ENCODE peak calls at places on chromosomes 11 and 22, in four cellular contexts. One of them, this sample, is unnamed.

GRCh38 chr11:124475265-124475664 is 29.8 kb upstream of the OR8B8 start:
- DNase-seq in A549: no peak
- DNase-seq in left lung: no peak
- DNase-seq in fibroblast of lung: no peak
- DNase-seq in this sample: no peak

GRCh38 chr22:50694099-50694498 is 21.5 kb downstream of the SHANK3 start:
- DNase-seq in A549: no peak
- DNase-seq in left lung: no peak
- DNase-seq in fibroblast of lung: no peak
- DNase-seq in this sample: no peak

GRCh38 chr11:45871638-45872037 is 13.8 kb upstream of the MAPK8IP1 start:
- DNase-seq in A549: no peak
- DNase-seq in left lung: no peak
- DNase-seq in fibroblast of lung: no peak
- DNase-seq in this sample: no peak

GRCh38 chr11:99343117-99343516 is 322.4 kb downstream of the CNTN5 start:
- DNase-seq in A549: no peak
- DNase-seq in left lung: no peak
- DNase-seq in fibroblast of lung: no peak
- DNase-seq in this sample: no peak

GRCh38 chr11:73578786-73579185 is 19.1 kb downstream of the FAM168A start:
- DNase-seq in A549: no peak
- DNase-seq in left lung: no peak
- DNase-seq in fibroblast of lung: peak; percentile 20
- DNase-seq in this sample: no peak

GRCh38 chr11:19938051-19938856 is 222.0 kb downstream of the DBX1 start:
- DNase-seq in A549: peak; percentile 69
- DNase-seq in left lung: no peak
- DNase-seq in fibroblast of lung: peak; percentile 55
- DNase-seq in this sample: peak; percentile 61

GRCh38 chr11:6523253-6523652 is 26.2 kb downstream of the DNHD1 start:
- DNase-seq in A549: no peak
- DNase-seq in left lung: no peak
- DNase-seq in fibroblast of lung: peak; percentile 78
- DNase-seq in this sample: no peak

GRCh38 chr11:36347384-36347906 is 51.4 kb downstream of the PRR5L start:
- DNase-seq in A549: no peak
- DNase-seq in left lung: no peak
- DNase-seq in fibroblast of lung: no peak
- DNase-seq in this sample: no peak

GRCh38 chr11:75072582-75072981 is 24.1 kb downstream of the OR2AT4 start:
- DNase-seq in A549: no peak
- DNase-seq in left lung: no peak
- DNase-seq in fibroblast of lung: no peak
- DNase-seq in this sample: no peak

GRCh38 chr11:17383466-17383865 is 5.0 kb downstream of the KCNJ11 start:
- DNase-seq in A549: no peak
- DNase-seq in left lung: no peak
- DNase-seq in fibroblast of lung: no peak
- DNase-seq in this sample: no peak

GRCh38 chr22:43811777-43812148 is 342 bp downstream of the EFCAB6 start:
- DNase-seq in A549: peak; percentile 10
- DNase-seq in left lung: no peak
- DNase-seq in fibroblast of lung: peak; percentile 48
- DNase-seq in this sample: no peak

GRCh38 chr22:19035474-19036228 is 86.6 kb downstream of the DGCR2 start:
- DNase-seq in A549: no peak
- DNase-seq in left lung: peak; percentile 50
- DNase-seq in fibroblast of lung: no peak
- DNase-seq in this sample: no peak

GRCh38 chr11:14942735-14943134 is 29.4 kb downstream of the CALCA start:
- DNase-seq in A549: no peak
- DNase-seq in left lung: no peak
- DNase-seq in fibroblast of lung: no peak
- DNase-seq in this sample: no peak

GRCh38 chr22:19183216-19183615 is 4.7 kb upstream of the SLC25A1 start:
- DNase-seq in A549: no peak
- DNase-seq in left lung: no peak
- DNase-seq in fibroblast of lung: no peak
- DNase-seq in this sample: no peak

GRCh38 chr11:91081440-91082088 is 858.7 kb upstream of the CHORDC1 start:
- DNase-seq in A549: peak; percentile 3
- DNase-seq in left lung: no peak
- DNase-seq in fibroblast of lung: peak; percentile 33
- DNase-seq in this sample: no peak

GRCh38 chr11:114279778-114280532 is 16.2 kb upstream of the NNMT start:
- DNase-seq in A549: no peak
- DNase-seq in left lung: no peak
- DNase-seq in fibroblast of lung: peak; percentile 64
- DNase-seq in this sample: no peak

GRCh38 chr11:112012877-112013276 is 12.3 kb upstream of the DLAT start:
- DNase-seq in A549: no peak
- DNase-seq in left lung: no peak
- DNase-seq in fibroblast of lung: peak; percentile 62
- DNase-seq in this sample: no peak

GRCh38 chr11:71150859-71151258 is 101.5 kb downstream of the SHANK2 start:
- DNase-seq in A549: no peak
- DNase-seq in left lung: no peak
- DNase-seq in fibroblast of lung: no peak
- DNase-seq in this sample: no peak

GRCh38 chr11:60264644-60265043 is 15.8 kb upstream of the MS4A4A start:
- DNase-seq in A549: no peak
- DNase-seq in left lung: no peak
- DNase-seq in fibroblast of lung: no peak
- DNase-seq in this sample: no peak

GRCh38 chr11:60842688-60843605 is 1.0 kb downstream of the CCDC86 start:
- DNase-seq in A549: no peak
- DNase-seq in left lung: no peak
- DNase-seq in fibroblast of lung: no peak
- DNase-seq in this sample: no peak

GRCh38 chr11:64100345-64100744 is 64.6 kb downstream of the FLRT1 start:
- DNase-seq in A549: no peak
- DNase-seq in left lung: no peak
- DNase-seq in fibroblast of lung: no peak
- DNase-seq in this sample: no peak

GRCh38 chr11:6199174-6199810 is at the start of gene OR52W1:
- DNase-seq in A549: no peak
- DNase-seq in left lung: peak; percentile 50
- DNase-seq in fibroblast of lung: no peak
- DNase-seq in this sample: no peak

GRCh38 chr11:34215806-34216453 is 110.5 kb downstream of the NAT10 start:
- DNase-seq in A549: no peak
- DNase-seq in left lung: no peak
- DNase-seq in fibroblast of lung: no peak
- DNase-seq in this sample: no peak

GRCh38 chr22:40578171-40578570 is 58.3 kb downstream of the MRTFA start:
- DNase-seq in A549: no peak
- DNase-seq in left lung: no peak
- DNase-seq in fibroblast of lung: no peak
- DNase-seq in this sample: no peak

GRCh38 chr11:95231881-95232605 is 1.0 kb upstream of the SESN3 start:
- DNase-seq in A549: no peak
- DNase-seq in left lung: peak; percentile 90
- DNase-seq in fibroblast of lung: peak; percentile 78
- DNase-seq in this sample: peak; percentile 61

GRCh38 chr22:19290400-19291217 is 910 bp downstream of the CLTCL1 start:
- DNase-seq in A549: no peak
- DNase-seq in left lung: no peak
- DNase-seq in fibroblast of lung: no peak
- DNase-seq in this sample: peak; percentile 18

GRCh38 chr22:48687606-48688005 is 1140.1 kb downstream of the BRD1 start:
- DNase-seq in A549: no peak
- DNase-seq in left lung: peak; percentile 42
- DNase-seq in fibroblast of lung: no peak
- DNase-seq in this sample: no peak

GRCh38 chr22:45865561-45866397 is 111.2 kb downstream of the WNT7B start:
- DNase-seq in A549: no peak
- DNase-seq in left lung: peak; percentile 69
- DNase-seq in fibroblast of lung: no peak
- DNase-seq in this sample: no peak

GRCh38 chr11:111819161-111820058 is 52.0 kb downstream of the ALG9 start:
- DNase-seq in A549: no peak
- DNase-seq in left lung: no peak
- DNase-seq in fibroblast of lung: peak; percentile 59
- DNase-seq in this sample: no peak

GRCh38 chr22:39718921-39719320 is 148.4 kb downstream of the CACNA1I start:
- DNase-seq in A549: no peak
- DNase-seq in left lung: no peak
- DNase-seq in fibroblast of lung: no peak
- DNase-seq in this sample: no peak

GRCh38 chr11:20443596-20443995 is 56.1 kb downstream of the PRMT3 start:
- DNase-seq in A549: peak; percentile 3
- DNase-seq in left lung: no peak
- DNase-seq in fibroblast of lung: peak; percentile 5
- DNase-seq in this sample: no peak

GRCh38 chr11:41308286-41308685 is 151.2 kb downstream of the LRRC4C start:
- DNase-seq in A549: no peak
- DNase-seq in left lung: no peak
- DNase-seq in fibroblast of lung: peak; percentile 17
- DNase-seq in this sample: no peak

GRCh38 chr11:2039198-2039759 is 41.6 kb upstream of the H19 start:
- DNase-seq in A549: no peak
- DNase-seq in left lung: no peak
- DNase-seq in fibroblast of lung: no peak
- DNase-seq in this sample: no peak

GRCh38 chr11:117822522-117823033 is 2.0 kb downstream of the FXYD2 start:
- DNase-seq in A549: no peak
- DNase-seq in left lung: no peak
- DNase-seq in fibroblast of lung: no peak
- DNase-seq in this sample: no peak

GRCh38 chr22:27581688-27582087 is 219.9 kb downstream of the MN1 start:
- DNase-seq in A549: no peak
- DNase-seq in left lung: no peak
- DNase-seq in fibroblast of lung: no peak
- DNase-seq in this sample: no peak

GRCh38 chr22:21026783-21027692 is 5.3 kb downstream of the SLC7A4 start:
- DNase-seq in A549: no peak
- DNase-seq in left lung: peak; percentile 54
- DNase-seq in fibroblast of lung: peak; percentile 80
- DNase-seq in this sample: no peak

GRCh38 chr22:29621761-29622526 is 18.5 kb downstream of the NF2 start:
- DNase-seq in A549: peak; percentile 69
- DNase-seq in left lung: no peak
- DNase-seq in fibroblast of lung: peak; percentile 98
- DNase-seq in this sample: no peak
- H3K4me3 ChIP-seq in A549: peak overlapping the region; percentile 23
- H3K4me3 ChIP-seq in left lung: no peak overlapping the region
- H3K4me3 ChIP-seq in fibroblast of lung: peak overlapping the region; percentile 9
- H3K4me3 ChIP-seq in this sample: no peak overlapping the region

GRCh38 chr22:38218661-38219331 is 17.0 kb downstream of the MAFF start:
- DNase-seq in A549: peak; percentile 59
- DNase-seq in left lung: peak; percentile 93
- DNase-seq in fibroblast of lung: peak; percentile 98
- DNase-seq in this sample: peak; percentile 80

GRCh38 chr22:38220163-38220562 is 18.4 kb downstream of the MAFF start:
- DNase-seq in A549: no peak
- DNase-seq in left lung: no peak
- DNase-seq in fibroblast of lung: no peak
- DNase-seq in this sample: no peak

GRCh38 chr22:38220653-38221386 is 19.0 kb downstream of the MAFF start:
- DNase-seq in A549: no peak
- DNase-seq in left lung: no peak
- DNase-seq in fibroblast of lung: no peak
- DNase-seq in this sample: no peak

GRCh38 chr22:38221407-38221806 is 19.6 kb downstream of the MAFF start:
- DNase-seq in A549: no peak
- DNase-seq in left lung: no peak
- DNase-seq in fibroblast of lung: no peak
- DNase-seq in this sample: no peak

DNA sequence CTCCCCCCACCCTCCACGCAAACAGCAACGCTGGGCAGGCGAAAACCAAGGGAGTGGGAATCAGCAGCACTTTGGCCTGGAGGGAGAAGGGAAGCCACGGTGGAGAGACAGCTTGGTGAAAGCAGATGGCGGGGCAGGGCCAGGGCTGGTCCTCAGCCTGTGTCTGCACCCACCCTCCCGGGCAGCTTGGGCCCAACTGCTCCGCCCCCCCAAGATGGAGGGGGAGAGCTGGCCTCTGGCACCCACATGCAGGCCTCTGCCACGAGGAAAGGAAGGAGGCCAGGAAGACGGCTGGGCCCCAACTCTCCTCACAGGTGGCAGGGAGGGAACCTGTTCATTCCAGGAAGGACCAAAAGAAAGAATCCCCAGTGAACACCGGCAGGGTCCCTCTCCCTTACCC is 17.9 kb downstream of the MAFF start:
- DNase-seq in A549: no peak
- DNase-seq in left lung: no peak
- DNase-seq in fibroblast of lung: no peak
- DNase-seq in this sample: no peak
- H3K4me1 ChIP-seq in A549: peaks cover 63% of the 10 kb centered on the region
- H3K4me1 ChIP-seq in left lung: peaks cover 48% of the 10 kb centered on the region
- H3K4me1 ChIP-seq in fibroblast of lung: peaks cover 17% of the 10 kb centered on the region
- H3K4me1 ChIP-seq in this sample: peaks cover 14% of the 10 kb centered on the region

GRCh38 chr22:24185501-24186351 is 4.4 kb downstream of the SUSD2 start:
- DNase-seq in A549: no peak
- DNase-seq in left lung: peak; percentile 73
- DNase-seq in fibroblast of lung: no peak
- DNase-seq in this sample: no peak
- H3K27ac ChIP-seq in A549: no peak overlapping the region
- H3K27ac ChIP-seq in left lung: no peak overlapping the region
- H3K27ac ChIP-seq in fibroblast of lung: no peak overlapping the region
- H3K27ac ChIP-seq in this sample: no peak overlapping the region

DNA sequence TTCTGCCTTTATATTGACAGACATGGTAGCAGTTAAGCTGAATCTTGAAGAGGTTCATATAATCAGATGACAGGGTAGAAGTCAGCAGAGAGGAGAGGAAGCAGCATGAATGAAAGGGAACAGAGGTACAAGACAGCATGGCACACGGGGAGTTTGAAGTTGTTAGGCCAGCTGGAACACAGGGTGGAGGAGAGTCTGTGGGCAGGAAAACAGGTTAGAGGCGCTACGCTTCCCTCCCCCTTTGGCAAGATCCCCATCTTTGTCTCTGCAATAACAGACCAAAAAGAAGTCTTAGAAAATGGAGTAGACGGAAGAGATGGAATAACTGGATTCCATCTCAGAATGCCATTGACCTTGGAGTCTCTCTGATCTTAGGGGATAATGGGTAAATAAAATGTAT is 20.0 kb upstream of the NDUFC2 start:
- DNase-seq in A549: no peak
- DNase-seq in left lung: no peak
- DNase-seq in fibroblast of lung: no peak
- DNase-seq in this sample: no peak
- H3K4me3 ChIP-seq in A549: no peak overlapping the region
- H3K4me3 ChIP-seq in left lung: no peak overlapping the region
- H3K4me3 ChIP-seq in fibroblast of lung: no peak overlapping the region
- H3K4me3 ChIP-seq in this sample: no peak overlapping the region

This sample was measured in pancreas.